ENCODE peak calls at places on chromosomes 11 and 22, in seven cellular contexts. One of them, this sample, is unnamed.

GRCh38 chr22:41826001-41826400 is 6.9 kb upstream of the SREBF2 start:
- DNase-seq in posterior cingulate gyrus: no peak
- DNase-seq in AG04450: no peak
- DNase-seq in Calu3: no peak
- DNase-seq in A673: no peak
- DNase-seq in foreskin fibroblast: no peak
- DNase-seq in heart left ventricle: no peak
- DNase-seq in this sample: no peak

GRCh38 chr22:38203090-38203810 is 1.5 kb downstream of the MAFF start:
- DNase-seq in posterior cingulate gyrus: no peak
- DNase-seq in AG04450: no peak
- DNase-seq in Calu3: peak
- DNase-seq in A673: no peak
- DNase-seq in foreskin fibroblast: peak
- DNase-seq in heart left ventricle: no peak
- DNase-seq in this sample: no peak

GRCh38 chr11:116651098-116651756 is 121.6 kb downstream of the BUD13 start:
- DNase-seq in posterior cingulate gyrus: no peak
- DNase-seq in AG04450: no peak
- DNase-seq in Calu3: no peak
- DNase-seq in A673: no peak
- DNase-seq in foreskin fibroblast: no peak
- DNase-seq in heart left ventricle: no peak
- DNase-seq in this sample: no peak

GRCh38 chr22:50505776-50506610 is 1.5 kb downstream of the LMF2 start:
- DNase-seq in posterior cingulate gyrus: no peak
- DNase-seq in AG04450: no peak
- DNase-seq in Calu3: no peak
- DNase-seq in A673: no peak
- DNase-seq in foreskin fibroblast: no peak
- DNase-seq in heart left ventricle: no peak
- DNase-seq in this sample: no peak

GRCh38 chr11:33264926-33265325 is 7.7 kb downstream of the HIPK3 start:
- DNase-seq in posterior cingulate gyrus: no peak
- DNase-seq in AG04450: no peak
- DNase-seq in Calu3: no peak
- DNase-seq in A673: no peak
- DNase-seq in foreskin fibroblast: no peak
- DNase-seq in heart left ventricle: no peak
- DNase-seq in this sample: no peak

GRCh38 chr11:72642815-72643511 is 31.3 kb downstream of the PDE2A start:
- DNase-seq in posterior cingulate gyrus: peak
- DNase-seq in AG04450: no peak
- DNase-seq in Calu3: peak
- DNase-seq in A673: peak
- DNase-seq in foreskin fibroblast: peak
- DNase-seq in heart left ventricle: peak
- DNase-seq in this sample: no peak

GRCh38 chr11:129259950-129260349 is 67.8 kb upstream of the ARHGAP32 start:
- DNase-seq in posterior cingulate gyrus: no peak
- DNase-seq in AG04450: no peak
- DNase-seq in Calu3: no peak
- DNase-seq in A673: no peak
- DNase-seq in foreskin fibroblast: no peak
- DNase-seq in heart left ventricle: no peak
- DNase-seq in this sample: no peak

GRCh38 chr22:34105461-34106062 is 185.3 kb upstream of the LARGE1 start:
- DNase-seq in posterior cingulate gyrus: peak
- DNase-seq in AG04450: no peak
- DNase-seq in Calu3: peak
- DNase-seq in A673: peak
- DNase-seq in foreskin fibroblast: no peak
- DNase-seq in heart left ventricle: peak
- DNase-seq in this sample: no peak

GRCh38 chr22:45235851-45236342 is 4.8 kb downstream of the KIAA0930 start:
- DNase-seq in posterior cingulate gyrus: no peak
- DNase-seq in AG04450: no peak
- DNase-seq in Calu3: no peak
- DNase-seq in A673: no peak
- DNase-seq in foreskin fibroblast: no peak
- DNase-seq in heart left ventricle: no peak
- DNase-seq in this sample: no peak

GRCh38 chr11:44595964-44596381 is 30.5 kb downstream of the CD82 start:
- DNase-seq in posterior cingulate gyrus: peak
- DNase-seq in AG04450: no peak
- DNase-seq in Calu3: no peak
- DNase-seq in A673: no peak
- DNase-seq in foreskin fibroblast: no peak
- DNase-seq in heart left ventricle: peak
- DNase-seq in this sample: no peak

GRCh38 chr22:40116496-40117200 is 61.1 kb upstream of the TNRC6B start:
- DNase-seq in posterior cingulate gyrus: no peak
- DNase-seq in AG04450: no peak
- DNase-seq in Calu3: no peak
- DNase-seq in A673: no peak
- DNase-seq in foreskin fibroblast: no peak
- DNase-seq in heart left ventricle: no peak
- DNase-seq in this sample: no peak

GRCh38 chr11:110430267-110431211 is 791 bp downstream of the FDX1 start:
- DNase-seq in posterior cingulate gyrus: no peak
- DNase-seq in AG04450: no peak
- DNase-seq in Calu3: peak
- DNase-seq in A673: peak
- DNase-seq in foreskin fibroblast: peak
- DNase-seq in heart left ventricle: peak
- DNase-seq in this sample: no peak

GRCh38 chr11:118883368-118884071 is at the start of gene CXCR5:
- DNase-seq in posterior cingulate gyrus: no peak
- DNase-seq in AG04450: no peak
- DNase-seq in Calu3: no peak
- DNase-seq in A673: no peak
- DNase-seq in foreskin fibroblast: no peak
- DNase-seq in heart left ventricle: no peak
- DNase-seq in this sample: no peak

GRCh38 chr11:66420671-66421476 is at the start of gene NPAS4:
- DNase-seq in posterior cingulate gyrus: peak
- DNase-seq in AG04450: no peak
- DNase-seq in Calu3: no peak
- DNase-seq in A673: no peak
- DNase-seq in foreskin fibroblast: no peak
- DNase-seq in heart left ventricle: no peak
- DNase-seq in this sample: no peak

GRCh38 chr22:49035818-49036457 is 791.7 kb downstream of the BRD1 start:
- DNase-seq in posterior cingulate gyrus: no peak
- DNase-seq in AG04450: no peak
- DNase-seq in Calu3: no peak
- DNase-seq in A673: no peak
- DNase-seq in foreskin fibroblast: no peak
- DNase-seq in heart left ventricle: peak
- DNase-seq in this sample: no peak

GRCh38 chr22:33785283-33785991 is 134.8 kb downstream of the LARGE1 start:
- DNase-seq in posterior cingulate gyrus: no peak
- DNase-seq in AG04450: peak
- DNase-seq in Calu3: no peak
- DNase-seq in A673: no peak
- DNase-seq in foreskin fibroblast: no peak
- DNase-seq in heart left ventricle: no peak
- DNase-seq in this sample: no peak

GRCh38 chr11:128874406-128874805 is 7.3 kb upstream of the KCNJ1 start:
- DNase-seq in posterior cingulate gyrus: no peak
- DNase-seq in AG04450: no peak
- DNase-seq in Calu3: no peak
- DNase-seq in A673: no peak
- DNase-seq in foreskin fibroblast: no peak
- DNase-seq in heart left ventricle: no peak
- DNase-seq in this sample: no peak

GRCh38 chr22:44186121-44186510 is 5.4 kb downstream of the PARVG start:
- DNase-seq in posterior cingulate gyrus: no peak
- DNase-seq in AG04450: no peak
- DNase-seq in Calu3: no peak
- DNase-seq in A673: no peak
- DNase-seq in foreskin fibroblast: no peak
- DNase-seq in heart left ventricle: no peak
- DNase-seq in this sample: no peak

GRCh38 chr22:29706991-29707390 is 12.8 kb upstream of the CABP7 start:
- DNase-seq in posterior cingulate gyrus: no peak
- DNase-seq in AG04450: no peak
- DNase-seq in Calu3: no peak
- DNase-seq in A673: no peak
- DNase-seq in foreskin fibroblast: no peak
- DNase-seq in heart left ventricle: no peak
- DNase-seq in this sample: no peak

GRCh38 chr22:42367980-42368378 is 64.2 kb downstream of the NFAM1 start:
- DNase-seq in posterior cingulate gyrus: no peak
- DNase-seq in AG04450: no peak
- DNase-seq in Calu3: no peak
- DNase-seq in A673: no peak
- DNase-seq in foreskin fibroblast: no peak
- DNase-seq in heart left ventricle: peak
- DNase-seq in this sample: no peak

GRCh38 chr11:29641201-29641600 is 375.6 kb downstream of the KCNA4 start:
- DNase-seq in posterior cingulate gyrus: no peak
- DNase-seq in AG04450: no peak
- DNase-seq in Calu3: no peak
- DNase-seq in A673: no peak
- DNase-seq in foreskin fibroblast: no peak
- DNase-seq in heart left ventricle: no peak
- DNase-seq in this sample: no peak

GRCh38 chr11:103344886-103345285 is 235.7 kb downstream of the DYNC2H1 start:
- DNase-seq in posterior cingulate gyrus: no peak
- DNase-seq in AG04450: no peak
- DNase-seq in Calu3: no peak
- DNase-seq in A673: no peak
- DNase-seq in foreskin fibroblast: no peak
- DNase-seq in heart left ventricle: no peak
- DNase-seq in this sample: no peak

GRCh38 chr11:21567628-21568290 is 625.1 kb upstream of the ANO5 start:
- DNase-seq in posterior cingulate gyrus: no peak
- DNase-seq in AG04450: no peak
- DNase-seq in Calu3: no peak
- DNase-seq in A673: no peak
- DNase-seq in foreskin fibroblast: no peak
- DNase-seq in heart left ventricle: no peak
- DNase-seq in this sample: no peak